ENCODE peak calls at places on chromosomes 2 and 18, in eight cellular contexts. M is psoas muscle; I is left ventricle myocardium inferior; J is body of pancreas; W is aorta; X is CD8-positive, alpha-beta T cell; T is colonic mucosa; P is sigmoid colon. A is an unnamed sample.

GRCh38 chr2:136008205-136008865 is 22.9 kb upstream of the DARS1 start:
- DNase-seq in P (peak), I (peak), J (peak), M (peak), T (peak), W (peak), X (peak), A (no peak)

GRCh38 chr2:239322414-239323086 is 78.3 kb downstream of the HDAC4 start:
- DNase-seq in W (no peak), J (no peak), M (peak), X (peak), P (no peak), T (peak), I (no peak), A (peak)

GRCh38 chr2:164430166-164430783 is 191.0 kb downstream of the GRB14 start:
- DNase-seq in I (no peak), X (no peak), P (no peak), T (peak), M (no peak), W (no peak), J (peak), A (peak)

GRCh38 chr2:241776336-241777166 is at the start of gene GAL3ST2:
- DNase-seq in W (no peak), X (no peak), P (peak), T (peak), I (no peak), M (no peak), J (no peak), A (no peak)

GRCh38 chr2:233115761-233116160 is 55.6 kb downstream of the INPP5D start:
- DNase-seq in W (no peak), P (peak), T (no peak), J (no peak), M (no peak), I (no peak), X (no peak), A (no peak)

GRCh38 chr2:96116424-96116878 is at the start of gene ADRA2B:
- DNase-seq in P (peak), W (peak), I (peak), T (peak), M (peak), X (peak), J (peak), A (no peak)

GRCh38 chr18:50051288-50051687 is 143.7 kb downstream of the MYO5B start:
- DNase-seq in J (peak), P (no peak), W (no peak), T (no peak), M (no peak), X (no peak), I (no peak), A (no peak)

GRCh38 chr2:177724398-177725287 is 332.1 kb downstream of the AGPS start:
- DNase-seq in X (peak), P (peak), T (peak), W (peak), J (peak), M (peak), I (peak), A (peak)

GRCh38 chr2:170523506-170523905 is 191.6 kb upstream of the SP5 start:
- DNase-seq in I (no peak), M (no peak), W (no peak), P (no peak), T (no peak), J (no peak), X (no peak), A (no peak)

GRCh38 chr18:45207328-45207727 is 407.9 kb upstream of the SLC14A2 start:
- DNase-seq in X (no peak), P (no peak), I (no peak), T (no peak), J (no peak), W (no peak), M (no peak), A (no peak)

GRCh38 chr18:45198526-45198925 is 416.8 kb upstream of the SLC14A2 start:
- DNase-seq in I (no peak), M (no peak), P (no peak), T (no peak), W (no peak), X (no peak), J (no peak), A (peak)

GRCh38 chr18:45201029-45201428 is 414.2 kb upstream of the SLC14A2 start:
- DNase-seq in J (no peak), I (no peak), M (no peak), X (no peak), P (no peak), T (no peak), W (no peak), A (no peak)

GRCh38 chr18:45197526-45197970 is 417.7 kb upstream of the SLC14A2 start:
- DNase-seq in X (no peak), T (no peak), P (no peak), I (no peak), J (no peak), W (no peak), M (no peak), A (peak)

DNA sequence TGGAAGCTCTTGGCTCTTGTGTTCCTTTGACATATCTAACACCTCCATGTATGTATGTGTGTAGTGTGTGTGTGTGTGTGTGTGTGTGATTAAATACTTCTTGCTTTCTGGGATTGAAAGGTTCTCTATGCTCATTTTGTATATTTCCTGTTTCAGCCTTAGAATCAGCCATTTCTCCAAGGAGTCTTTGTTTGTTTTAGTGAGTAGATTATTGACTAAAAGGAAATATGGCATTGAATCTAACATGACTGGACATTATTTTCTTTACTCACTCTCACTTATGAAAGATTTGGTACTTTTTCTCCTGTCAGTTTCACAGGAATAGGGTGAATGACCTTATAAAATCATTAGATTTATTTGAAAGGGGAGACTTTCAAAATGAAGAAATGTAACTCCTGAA is 413.8 kb upstream of the SLC14A2 start:
- DNase-seq in T (no peak), J (no peak), M (no peak), I (no peak), X (no peak), P (no peak), W (no peak), A (no peak)
- H3K27ac ChIP-seq in T (no peak), J (no peak), M (no peak), I (no peak), X (no peak), P (no peak), W (no peak), A (no peak)

GRCh38 chr2:231410293-231411004 is 14.9 kb downstream of the B3GNT7 start:
- DNase-seq in X (no peak), M (no peak), T (no peak), W (no peak), I (no peak), J (no peak), P (no peak), A (no peak)

GRCh38 chr2:231409773-231410172 is 14.3 kb downstream of the B3GNT7 start:
- DNase-seq in W (no peak), J (peak), M (no peak), T (peak), I (no peak), P (no peak), X (no peak), A (no peak)

GRCh38 chr2:231412616-231412963 is 17.1 kb downstream of the B3GNT7 start:
- DNase-seq in J (no peak), I (no peak), W (no peak), M (no peak), P (no peak), T (no peak), X (no peak), A (no peak)

GRCh38 chr2:231411871-231412615 is 16.5 kb downstream of the B3GNT7 start:
- DNase-seq in J (peak), I (peak), M (peak), X (peak), P (peak), W (peak), T (peak), A (peak)

DNA sequence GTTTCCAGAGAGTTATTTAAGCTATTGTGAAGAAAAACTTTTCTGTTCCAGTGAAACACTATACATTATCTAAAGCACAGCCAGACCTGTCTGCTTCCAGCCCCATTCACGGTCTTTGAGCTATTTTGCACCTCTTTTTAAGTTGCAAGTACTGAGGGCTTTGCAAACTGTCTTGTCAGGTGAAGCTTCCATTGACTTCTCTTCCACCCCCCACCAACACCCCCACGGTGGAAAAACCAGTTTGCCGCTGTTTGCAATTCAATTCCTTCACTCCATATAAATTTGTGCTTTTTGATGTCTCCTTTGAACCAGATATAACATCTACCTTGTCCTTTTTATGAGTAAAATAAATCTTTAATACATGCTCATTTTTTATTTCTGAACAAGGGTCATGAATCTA is 15.7 kb downstream of the B3GNT7 start:
- DNase-seq in T (no peak), J (no peak), X (no peak), P (no peak), W (no peak), I (no peak), M (no peak), A (no peak)
- H3K27ac ChIP-seq in T (peak), J (peak), X (no peak), P (no peak), W (no peak), I (no peak), M (no peak), A (no peak)

DNA sequence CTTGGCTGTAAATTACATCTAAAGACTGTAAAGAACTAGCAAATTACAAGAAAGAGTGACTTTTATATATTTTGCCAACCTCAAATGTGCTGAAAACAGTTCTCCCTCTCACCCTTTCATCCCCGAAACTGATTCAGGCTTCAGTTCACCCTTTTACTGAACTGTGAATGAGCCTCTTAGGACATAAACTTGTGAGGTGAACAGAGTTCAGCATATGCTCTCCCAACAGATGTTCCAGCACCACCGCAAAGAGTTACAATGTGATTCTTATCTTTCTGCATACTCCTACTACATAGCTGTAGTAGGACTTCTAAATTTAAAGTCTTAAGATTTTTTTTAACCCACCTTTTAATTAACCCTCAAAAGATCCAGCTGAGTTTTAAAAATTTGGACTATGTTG is 1.2 kb upstream of the ZCCHC2 start:
- DNase-seq in J (no peak), W (no peak), I (no peak), M (no peak), X (no peak), P (no peak), T (no peak), A (no peak)
- H3K27ac ChIP-seq in J (no peak), W (no peak), I (no peak), M (peak), X (no peak), P (no peak), T (peak), A (no peak)

DNA sequence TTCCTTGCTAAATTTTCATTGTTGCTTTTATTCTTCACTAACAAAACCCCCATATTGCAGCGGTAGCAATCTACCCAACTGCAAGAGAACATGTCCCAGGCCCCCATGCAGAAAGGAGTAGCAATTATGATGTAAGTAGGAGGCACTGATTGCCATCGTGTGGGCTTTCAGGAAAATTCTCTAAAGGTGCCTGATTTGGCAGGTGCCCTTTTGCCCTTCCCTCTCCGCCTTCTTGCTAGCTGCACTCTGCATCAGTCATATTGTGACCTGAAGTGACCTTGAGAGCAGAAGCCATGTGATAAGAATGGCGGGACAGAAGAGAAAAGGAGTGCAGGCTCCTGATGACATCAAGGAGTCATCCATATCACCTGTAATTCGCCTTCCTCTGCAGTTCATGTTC is 112.1 kb downstream of the NCKAP5 start:
- DNase-seq in I (no peak), P (no peak), T (no peak), X (no peak), M (no peak), W (no peak), J (no peak), A (no peak)
- H3K27ac ChIP-seq in I (no peak), P (no peak), T (no peak), X (no peak), M (no peak), W (no peak), J (no peak), A (no peak)

GRCh38 chr2:100978582-100979051 is 23.5 kb upstream of the RPL31 start:
- DNase-seq in X (no peak), J (no peak), W (peak), P (peak), T (no peak), I (no peak), M (peak), A (peak)
- H3K27ac ChIP-seq in X (no peak), J (no peak), W (peak), P (peak), T (no peak), I (no peak), M (no peak), A (peak)

DNA sequence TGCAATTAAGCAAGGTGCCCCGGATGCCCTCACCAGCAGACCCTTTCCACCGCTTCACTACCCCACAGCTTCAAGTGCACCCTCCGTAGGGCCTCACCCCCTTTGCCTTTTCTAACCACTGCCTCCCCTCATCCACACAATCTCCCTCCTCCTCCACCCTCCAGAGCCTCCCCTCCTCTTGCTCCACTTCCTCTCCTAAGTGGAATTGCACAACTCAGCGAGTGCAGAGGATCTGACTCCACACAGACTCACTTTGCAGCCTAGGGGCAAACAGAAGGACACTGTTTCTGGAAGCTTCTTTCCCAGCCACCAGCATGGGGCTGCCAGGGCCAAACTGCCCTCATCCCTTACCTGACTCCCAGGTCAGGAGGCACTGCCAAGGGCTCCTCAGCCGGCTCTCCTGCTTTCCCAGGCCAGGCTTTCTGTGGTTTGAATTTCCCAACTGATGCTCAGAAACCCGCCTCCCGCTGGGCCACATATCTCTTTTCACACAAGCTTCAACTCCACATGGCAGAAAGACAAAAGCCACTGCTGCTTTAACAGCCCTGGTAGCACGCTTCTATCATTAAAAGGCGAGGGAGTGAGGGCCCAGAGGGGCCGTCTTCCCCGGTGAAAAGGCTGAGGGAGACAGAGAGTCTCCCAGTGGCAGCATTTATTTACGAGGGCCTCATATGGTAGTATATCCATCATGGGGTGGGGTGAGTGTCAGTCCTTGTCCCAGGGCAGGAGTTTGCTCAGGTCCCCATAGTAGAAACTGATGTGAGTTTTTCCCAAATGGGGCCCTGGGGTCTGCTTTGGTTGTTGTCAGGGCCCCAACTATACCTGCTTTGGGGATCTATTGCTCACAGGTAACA is 74.7 kb upstream of the MGAT4A start:
- DNase-seq in W (peak), M (no peak), P (no peak), I (no peak), X (no peak), T (no peak), J (peak), A (peak)
- H3K27ac ChIP-seq in W (no peak), M (no peak), P (peak), I (peak), X (no peak), T (peak), J (peak), A (no peak)

A was measured in astrocyte.